ENCODE peak calls at places on chromosome 9, in four cellular contexts. N, X, I and C are unnamed samples.

GRCh38 chr9:93587284-93587650 is 10.9 kb downstream of the PHF2 start:
- DNase-seq in X (no peak), I (no peak), N (no peak), C (peak; percentile 4)

GRCh38 chr9:35563791-35564197 is 41.3 kb upstream of the TESK1 start:
- DNase-seq in N (no peak), X (no peak), I (no peak), C (no peak)

GRCh38 chr9:79858509-79858908 is 286.7 kb downstream of the TLE4 start:
- DNase-seq in X (peak; percentile 74), N (no peak), I (no peak), C (no peak)

GRCh38 chr9:33619666-33620404 is 95.8 kb downstream of the ANKRD18B start:
- DNase-seq in N (no peak), I (no peak), X (peak; percentile 37), C (no peak)

GRCh38 chr9:8604201-8604600 is 804.6 kb upstream of the DMAC1 start:
- DNase-seq in X (no peak), N (no peak), I (no peak), C (no peak)

GRCh38 chr9:12497790-12498189 is 195.4 kb upstream of the TYRP1 start:
- DNase-seq in X (no peak), I (no peak), N (no peak), C (no peak)

GRCh38 chr9:137643921-137644320 is 25.1 kb downstream of the EHMT1 start:
- DNase-seq in N (no peak), I (no peak), X (no peak), C (no peak)

GRCh38 chr9:124257865-124258764 is at the start of gene NEK6:
- DNase-seq in I (no peak), X (no peak), N (no peak), C (peak; percentile 88)

GRCh38 chr9:114370251-114370984 is 17.4 kb downstream of the AKNA start:
- DNase-seq in N (no peak), X (no peak), I (peak; percentile 25), C (peak; percentile 91)

GRCh38 chr9:24036459-24036858 is 210.4 kb upstream of the ELAVL2 start:
- DNase-seq in I (no peak), N (no peak), X (no peak), C (no peak)

GRCh38 chr9:132141364-132141947 is 20.4 kb upstream of the NTNG2 start:
- DNase-seq in I (no peak), N (no peak), X (peak; percentile 75), C (no peak)